ENCODE peak calls at places on chromosomes 16 and 17, in four cellular contexts. One of them, this sample, is unnamed. For H3K36me3, the result is how much of the 10 kb centered on the place peaks cover.

GRCh38 chr17:43900183-43900857 is 7.0 kb downstream of the MPP2 start:
- DNase-seq in HAP-1: peak
- DNase-seq in GM23248: peak
- DNase-seq in Peyer's patch: peak
- DNase-seq in this sample: peak

GRCh38 chr17:16052486-16052885 is 52.9 kb downstream of the TTC19 start:
- DNase-seq in HAP-1: no peak
- DNase-seq in GM23248: no peak
- DNase-seq in Peyer's patch: no peak
- DNase-seq in this sample: no peak

GRCh38 chr17:77291591-77292386 is 151.0 kb downstream of the SEC14L1 start:
- DNase-seq in HAP-1: no peak
- DNase-seq in GM23248: no peak
- DNase-seq in Peyer's patch: no peak
- DNase-seq in this sample: no peak

GRCh38 chr16:65414284-65414984 is 292.6 kb upstream of the CDH11 start:
- DNase-seq in HAP-1: no peak
- DNase-seq in GM23248: peak
- DNase-seq in Peyer's patch: no peak
- DNase-seq in this sample: no peak

GRCh38 chr16:66952430-66953139 is 8.5 kb upstream of the CES3 start:
- DNase-seq in HAP-1: peak
- DNase-seq in GM23248: no peak
- DNase-seq in Peyer's patch: no peak
- DNase-seq in this sample: no peak

GRCh38 chr16:69941251-69942098 is 9.7 kb upstream of the CLEC18A start:
- DNase-seq in HAP-1: no peak
- DNase-seq in GM23248: peak
- DNase-seq in Peyer's patch: peak
- DNase-seq in this sample: no peak

GRCh38 chr16:9155876-9156275 is 64.4 kb downstream of the HAPSTR1 start:
- DNase-seq in HAP-1: peak
- DNase-seq in GM23248: no peak
- DNase-seq in Peyer's patch: no peak
- DNase-seq in this sample: no peak

GRCh38 chr17:27545562-27546229 is 85.3 kb upstream of the LGALS9 start:
- DNase-seq in HAP-1: no peak
- DNase-seq in GM23248: no peak
- DNase-seq in Peyer's patch: no peak
- DNase-seq in this sample: no peak

GRCh38 chr17:34720760-34721159 is 141.4 kb downstream of the TMEM132E start:
- DNase-seq in HAP-1: no peak
- DNase-seq in GM23248: peak
- DNase-seq in Peyer's patch: no peak
- DNase-seq in this sample: no peak

GRCh38 chr17:10631048-10631700 is 25.9 kb downstream of the MYH3 start:
- DNase-seq in HAP-1: peak
- DNase-seq in GM23248: peak
- DNase-seq in Peyer's patch: no peak
- DNase-seq in this sample: peak

GRCh38 chr17:65515512-65515911 is 45.9 kb downstream of the AXIN2 start:
- DNase-seq in HAP-1: no peak
- DNase-seq in GM23248: no peak
- DNase-seq in Peyer's patch: no peak
- DNase-seq in this sample: no peak

GRCh38 chr17:6713130-6713917 is at the start of gene SLC13A5:
- DNase-seq in HAP-1: peak
- DNase-seq in GM23248: peak
- DNase-seq in Peyer's patch: no peak
- DNase-seq in this sample: no peak

DNA sequence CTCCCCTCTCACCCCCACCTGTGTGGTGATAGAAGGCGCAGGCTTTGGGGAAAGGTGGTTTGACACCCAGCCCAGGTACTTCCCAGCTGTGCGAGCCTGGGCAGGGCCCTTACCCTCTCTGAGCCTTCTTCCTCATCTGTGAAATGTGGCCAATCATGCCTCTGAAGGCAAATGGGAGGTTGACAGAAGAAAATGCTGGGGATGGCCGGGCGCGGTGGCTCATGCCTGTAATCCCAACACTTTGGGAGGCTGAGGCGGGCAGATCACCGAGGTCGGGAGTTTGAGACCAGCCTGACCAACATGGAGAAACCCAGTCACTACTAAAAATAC is 43.7 kb downstream of the CRISPLD2 start:
- DNase-seq in HAP-1: no peak
- DNase-seq in GM23248: no peak
- DNase-seq in Peyer's patch: no peak
- DNase-seq in this sample: no peak
- H3K36me3 ChIP-seq in HAP-1: under half
- H3K36me3 ChIP-seq in GM23248: under half
- H3K36me3 ChIP-seq in Peyer's patch: under half
- H3K36me3 ChIP-seq in this sample: under half

GRCh38 chr17:8939496-8940334 is 25.8 kb downstream of the PIK3R5 start:
- DNase-seq in HAP-1: no peak
- DNase-seq in GM23248: no peak
- DNase-seq in Peyer's patch: no peak
- DNase-seq in this sample: no peak
- H3K4me3 ChIP-seq in HAP-1: no peak
- H3K4me3 ChIP-seq in GM23248: no peak
- H3K4me3 ChIP-seq in Peyer's patch: no peak
- H3K4me3 ChIP-seq in this sample: peak

GRCh38 chr16:22308824-22309520 is 11.8 kb downstream of the POLR3E start:
- DNase-seq in HAP-1: no peak
- DNase-seq in GM23248: no peak
- DNase-seq in Peyer's patch: no peak
- DNase-seq in this sample: no peak
- H3K36me3 ChIP-seq in HAP-1: half or more
- H3K36me3 ChIP-seq in GM23248: under half
- H3K36me3 ChIP-seq in Peyer's patch: under half
- H3K36me3 ChIP-seq in this sample: half or more

DNA sequence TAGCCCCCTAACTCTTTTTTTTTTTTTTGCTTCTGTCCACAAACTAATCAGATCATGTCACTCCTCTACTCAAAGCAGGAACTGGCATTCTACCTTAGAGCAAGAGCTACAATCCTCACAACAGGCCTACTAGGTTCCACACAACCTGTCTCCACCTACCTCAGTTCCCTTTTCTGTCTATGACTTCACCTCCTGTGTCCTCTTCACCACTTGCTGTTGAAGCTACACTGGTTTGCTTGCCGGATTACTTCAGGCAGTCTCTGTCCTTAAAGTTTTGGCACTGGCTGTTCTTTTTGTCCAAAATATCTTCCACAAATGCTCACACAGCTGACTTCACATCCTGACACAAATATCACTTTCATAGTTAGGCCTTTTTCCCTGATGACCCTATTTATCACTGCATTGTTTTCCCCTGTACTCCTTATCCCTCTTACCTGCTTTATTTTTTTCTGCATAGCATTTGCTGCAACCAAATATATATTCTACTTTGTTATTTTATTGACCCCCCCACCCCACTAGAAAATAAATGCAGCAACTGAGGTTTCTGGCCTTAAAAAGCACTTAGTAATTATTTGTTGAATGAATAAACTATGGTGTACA is 72.0 kb downstream of the KANSL1 start:
- DNase-seq in HAP-1: no peak
- DNase-seq in GM23248: no peak
- DNase-seq in Peyer's patch: no peak
- DNase-seq in this sample: no peak
- H3K4me3 ChIP-seq in HAP-1: no peak
- H3K4me3 ChIP-seq in GM23248: no peak
- H3K4me3 ChIP-seq in Peyer's patch: no peak
- H3K4me3 ChIP-seq in this sample: no peak

GRCh38 chr17:42509916-42510315 is 26.1 kb upstream of the NAGLU start:
- DNase-seq in HAP-1: no peak
- DNase-seq in GM23248: no peak
- DNase-seq in Peyer's patch: no peak
- DNase-seq in this sample: no peak

GRCh38 chr17:42509409-42509808 is 26.6 kb upstream of the NAGLU start:
- DNase-seq in HAP-1: no peak
- DNase-seq in GM23248: no peak
- DNase-seq in Peyer's patch: no peak
- DNase-seq in this sample: no peak

GRCh38 chr17:42508426-42509164 is 27.4 kb upstream of the NAGLU start:
- DNase-seq in HAP-1: no peak
- DNase-seq in GM23248: no peak
- DNase-seq in Peyer's patch: no peak
- DNase-seq in this sample: no peak

GRCh38 chr17:42512246-42512645 is 23.8 kb upstream of the NAGLU start:
- DNase-seq in HAP-1: no peak
- DNase-seq in GM23248: no peak
- DNase-seq in Peyer's patch: no peak
- DNase-seq in this sample: no peak

DNA sequence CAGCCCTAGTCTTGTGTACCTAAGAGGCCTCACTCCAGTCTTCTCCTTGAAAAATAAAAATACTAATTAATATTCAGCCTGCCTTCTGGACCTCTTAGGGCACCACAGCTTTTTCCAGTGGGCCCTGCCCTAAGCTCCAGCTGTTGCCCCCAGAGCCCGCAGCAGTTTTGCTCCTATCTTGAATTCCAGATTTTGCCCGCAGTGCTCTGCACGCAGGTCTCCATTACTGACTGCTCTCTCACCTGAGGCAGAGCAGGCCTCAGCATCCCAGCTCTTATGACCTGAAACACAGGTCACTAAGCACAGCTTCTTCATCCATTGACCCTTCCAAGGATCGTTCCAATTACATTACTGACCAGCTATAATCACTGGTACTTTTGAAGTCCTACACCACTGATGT is 28.4 kb upstream of the NAGLU start:
- DNase-seq in HAP-1: no peak
- DNase-seq in GM23248: no peak
- DNase-seq in Peyer's patch: no peak
- DNase-seq in this sample: no peak
- H3K36me3 ChIP-seq in HAP-1: under half
- H3K36me3 ChIP-seq in GM23248: under half
- H3K36me3 ChIP-seq in Peyer's patch: under half
- H3K36me3 ChIP-seq in this sample: under half

DNA sequence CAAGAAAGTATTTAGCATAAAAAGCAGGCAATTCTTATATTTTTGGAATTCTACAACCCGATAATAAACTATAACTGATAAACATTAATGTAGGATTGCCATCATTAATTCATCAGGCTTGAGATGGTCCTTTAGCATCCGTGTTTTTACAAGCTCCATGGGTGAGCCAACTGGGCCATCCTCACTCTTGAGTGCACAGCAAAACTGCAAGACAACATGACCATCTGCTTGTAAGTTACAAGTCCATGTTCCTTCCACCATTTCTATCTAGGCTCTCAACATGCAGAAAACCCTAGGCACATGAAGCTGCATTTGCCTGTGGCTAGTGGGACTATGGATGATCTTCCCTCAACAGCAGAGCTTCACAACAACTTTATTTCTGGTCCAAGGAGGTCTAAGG is 40.1 kb downstream of the ADAMTS18 start:
- DNase-seq in HAP-1: no peak
- DNase-seq in GM23248: no peak
- DNase-seq in Peyer's patch: no peak
- DNase-seq in this sample: no peak
- H3K4me3 ChIP-seq in HAP-1: no peak
- H3K4me3 ChIP-seq in GM23248: no peak
- H3K4me3 ChIP-seq in Peyer's patch: no peak
- H3K4me3 ChIP-seq in this sample: no peak